ENCODE peak calls at places on chromosomes 7 and 10, in ten cellular contexts. D is NCI-H226, M is uterus, U is MM.1S, I is COR-L47, O is heart right ventricle, Y is brain pericyte, A is Ammon's horn, S is prostate gland, R is cardiac septum. G is an unnamed sample.

GRCh38 chr10:79285315-79286185 is 61.7 kb upstream of the PPIF start:
- DNase-seq in D (no peak), M (no peak), U (no peak), I (no peak), O (no peak), Y (no peak), A (no peak), S (no peak), R (no peak), G (no peak)

GRCh38 chr10:123297175-123297574 is 143.0 kb downstream of the BUB3 start:
- DNase-seq in D (no peak), M (no peak), U (no peak), I (no peak), O (no peak), Y (no peak), A (no peak), S (no peak), R (no peak), G (no peak)

GRCh38 chr7:115145512-115145911 is 223.6 kb downstream of the MDFIC start:
- DNase-seq in D (no peak), M (no peak), U (no peak), I (no peak), O (no peak), Y (no peak), A (no peak), S (no peak), R (no peak), G (no peak)

GRCh38 chr7:68216046-68216445 is 1219.4 kb downstream of the TYW1 start:
- DNase-seq in D (peak), M (no peak), U (no peak), I (no peak), O (no peak), Y (no peak), A (peak), S (no peak), R (no peak), G (peak)

GRCh38 chr10:126536656-126537055 is 133.8 kb downstream of the C10orf90 start:
- DNase-seq in D (no peak), M (no peak), U (no peak), I (no peak), O (no peak), Y (no peak), A (no peak), S (no peak), R (no peak), G (no peak)

GRCh38 chr10:21330628-21331020 is 194.9 kb downstream of the SKIDA1 start:
- DNase-seq in D (no peak), M (peak), U (no peak), I (no peak), O (no peak), Y (no peak), A (no peak), S (no peak), R (no peak), G (no peak)

GRCh38 chr7:32243891-32244290 is 173.7 kb upstream of the PDE1C start:
- DNase-seq in D (no peak), M (no peak), U (no peak), I (no peak), O (no peak), Y (no peak), A (no peak), S (no peak), R (no peak), G (no peak)

GRCh38 chr7:81161459-81162075 is 242.7 kb upstream of the SEMA3C start:
- DNase-seq in D (peak), M (no peak), U (no peak), I (no peak), O (no peak), Y (peak), A (peak), S (no peak), R (no peak), G (no peak)

GRCh38 chr7:93945083-93945482 is 23.5 kb downstream of the GNG11 start:
- DNase-seq in D (no peak), M (no peak), U (no peak), I (no peak), O (no peak), Y (no peak), A (no peak), S (no peak), R (no peak), G (no peak)

GRCh38 chr10:10542368-10542961 is 475.2 kb upstream of the CELF2 start:
- DNase-seq in D (no peak), M (no peak), U (no peak), I (no peak), O (no peak), Y (no peak), A (no peak), S (no peak), R (no peak), G (no peak)

GRCh38 chr10:31768467-31768866 is 160.2 kb downstream of the ARHGAP12 start:
- DNase-seq in D (peak), M (no peak), U (no peak), I (no peak), O (no peak), Y (no peak), A (no peak), S (no peak), R (no peak), G (no peak)

GRCh38 chr10:80964955-80965614 is 427.4 kb downstream of the SH2D4B start:
- DNase-seq in D (no peak), M (no peak), U (no peak), I (no peak), O (no peak), Y (no peak), A (peak), S (no peak), R (no peak), G (no peak)

GRCh38 chr10:46268076-46268881 is 18.5 kb upstream of the ANTXRL start:
- DNase-seq in D (no peak), M (no peak), U (no peak), I (no peak), O (no peak), Y (no peak), A (no peak), S (no peak), R (no peak), G (no peak)

GRCh38 chr10:22437620-22438588 is 92.6 kb downstream of the SPAG6 start:
- DNase-seq in D (no peak), M (peak), U (peak), I (peak), O (no peak), Y (no peak), A (peak), S (peak), R (no peak), G (no peak)

GRCh38 chr7:101550641-101551531 is 78.2 kb downstream of the MYL10 start:
- DNase-seq in D (no peak), M (no peak), U (no peak), I (no peak), O (no peak), Y (no peak), A (no peak), S (no peak), R (peak), G (no peak)

GRCh38 chr7:155215576-155216325 is 81.9 kb upstream of the INSIG1 start:
- DNase-seq in D (no peak), M (no peak), U (no peak), I (no peak), O (no peak), Y (no peak), A (no peak), S (no peak), R (no peak), G (no peak)

GRCh38 chr10:97497572-97498075 is 598 bp downstream of the MMS19 start:
- DNase-seq in D (peak), M (peak), U (peak), I (peak), O (peak), Y (no peak), A (peak), S (peak), R (peak), G (peak)

GRCh38 chr7:137074386-137075030 is 206.1 kb downstream of the CHRM2 start:
- DNase-seq in D (no peak), M (no peak), U (no peak), I (no peak), O (no peak), Y (no peak), A (no peak), S (no peak), R (no peak), G (no peak)

GRCh38 chr7:1227814-1228534 is 4.7 kb upstream of the UNCX start:
- DNase-seq in D (no peak), M (no peak), U (no peak), I (no peak), O (no peak), Y (no peak), A (no peak), S (no peak), R (no peak), G (no peak)

GRCh38 chr10:110115784-110116520 is 91.5 kb upstream of the MXI1 start:
- DNase-seq in D (no peak), M (no peak), U (no peak), I (no peak), O (no peak), Y (no peak), A (no peak), S (peak), R (no peak), G (no peak)

GRCh38 chr10:62043493-62043938 is 142.0 kb downstream of the ARID5B start:
- DNase-seq in D (no peak), M (no peak), U (no peak), I (no peak), O (no peak), Y (no peak), A (no peak), S (no peak), R (no peak), G (no peak)

GRCh38 chr10:110077436-110078120 is 69.8 kb downstream of the ADD3 start:
- DNase-seq in D (no peak), M (no peak), U (no peak), I (no peak), O (no peak), Y (no peak), A (peak), S (no peak), R (no peak), G (no peak)

GRCh38 chr7:22387583-22387982 is 30.6 kb upstream of the RAPGEF5 start:
- DNase-seq in D (no peak), M (no peak), U (no peak), I (no peak), O (peak), Y (no peak), A (peak), S (no peak), R (no peak), G (no peak)

GRCh38 chr10:72928798-72929197 is 25.8 kb downstream of the PLA2G12B start:
- DNase-seq in D (no peak), M (no peak), U (no peak), I (no peak), O (no peak), Y (no peak), A (no peak), S (no peak), R (no peak), G (no peak)

GRCh38 chr10:47348138-47348651 is at the start of gene RBP3:
- DNase-seq in D (no peak), M (no peak), U (no peak), I (no peak), O (no peak), Y (no peak), A (no peak), S (no peak), R (peak), G (no peak)

GRCh38 chr7:98613601-98614425 is 3.3 kb upstream of the NPTX2 start:
- DNase-seq in D (no peak), M (no peak), U (peak), I (no peak), O (no peak), Y (no peak), A (peak), S (no peak), R (no peak), G (no peak)

GRCh38 chr10:6778992-6779701 is 199.1 kb upstream of the PRKCQ start:
- DNase-seq in D (peak), M (peak), U (no peak), I (no peak), O (no peak), Y (peak), A (peak), S (peak), R (no peak), G (no peak)

GRCh38 chr10:48767752-48768450 is 83.2 kb downstream of the WDFY4 start:
- DNase-seq in D (no peak), M (no peak), U (no peak), I (no peak), O (no peak), Y (no peak), A (no peak), S (no peak), R (no peak), G (no peak)